ENCODE peak calls at places on chromosomes 6 and 20, in four cellular contexts. Y is HCT116, V is activated T-cell treated with anti-CD3 and anti-CD28 coated beads for 1 hour, K is NCI-H2081. C is an unnamed sample.

GRCh38 chr20:3115190-3116107 is 30.9 kb upstream of the AVP start:
- DNase-seq in V (no peak), K (peak), Y (peak), C (peak)

GRCh38 chr6:166235666-166236292 is 68.1 kb upstream of the TBXT start:
- DNase-seq in Y (no peak), K (no peak), V (no peak), C (no peak)

GRCh38 chr20:19934792-19935491 is 82.2 kb upstream of the NAA20 start:
- DNase-seq in V (no peak), Y (no peak), K (peak), C (no peak)

GRCh38 chr6:3782876-3783832 is 31.6 kb upstream of the PXDC1 start:
- DNase-seq in K (no peak), V (no peak), Y (no peak), C (no peak)

GRCh38 chr20:16978497-16978896 is 230.3 kb downstream of the OTOR start:
- DNase-seq in K (no peak), Y (no peak), V (no peak), C (no peak)

GRCh38 chr6:87820343-87820984 is 118.4 kb upstream of the AKIRIN2 start:
- DNase-seq in V (no peak), K (no peak), Y (no peak), C (no peak)

GRCh38 chr6:145727817-145728388 is 7.4 kb downstream of the EPM2A start:
- DNase-seq in K (no peak), Y (no peak), V (no peak), C (no peak)

GRCh38 chr20:57676517-57677322 is 33.1 kb downstream of the PMEPA1 start:
- DNase-seq in V (no peak), Y (no peak), K (no peak), C (no peak)

GRCh38 chr6:143160008-143160407 is 99.3 kb downstream of the AIG1 start:
- DNase-seq in V (no peak), Y (no peak), K (no peak), C (no peak)

GRCh38 chr20:12966468-12967085 is 42.2 kb upstream of the SPTLC3 start:
- DNase-seq in K (no peak), Y (no peak), V (no peak), C (peak)

GRCh38 chr6:39263299-39264037 is 34.2 kb upstream of the KCNK5 start:
- DNase-seq in K (no peak), Y (no peak), V (no peak), C (no peak)

GRCh38 chr6:99905209-99906106 is 88.6 kb downstream of the MCHR2 start:
- DNase-seq in Y (peak), K (peak), V (no peak), C (peak)

GRCh38 chr20:3166338-3166912 is 6.8 kb upstream of the FASTKD5 start:
- DNase-seq in K (no peak), Y (no peak), V (no peak), C (no peak)

GRCh38 chr6:110063864-110064263 is 85.8 kb downstream of the GPR6 start:
- DNase-seq in K (no peak), Y (no peak), V (no peak), C (no peak)

GRCh38 chr20:54167909-54168872 is 5.6 kb downstream of the CYP24A1 start:
- DNase-seq in V (no peak), K (no peak), Y (peak), C (no peak)

GRCh38 chr6:15017251-15017650 is 228.6 kb upstream of the JARID2 start:
- DNase-seq in K (no peak), V (no peak), Y (no peak), C (no peak)

GRCh38 chr20:37524859-37525708 is 2.6 kb downstream of the BLCAP start:
- DNase-seq in K (no peak), V (no peak), Y (no peak), C (no peak)

GRCh38 chr20:62548483-62548882 is 72.7 kb upstream of the GATA5 start:
- DNase-seq in V (no peak), Y (no peak), K (no peak), C (no peak)

GRCh38 chr20:22757424-22758189 is 173.2 kb upstream of the FOXA2 start:
- DNase-seq in K (no peak), Y (no peak), V (no peak), C (no peak)

GRCh38 chr6:6560909-6561308 is 27.6 kb upstream of the LY86 start:
- DNase-seq in V (no peak), K (no peak), Y (peak), C (peak)

GRCh38 chr20:63567382-63568169 is 6.5 kb downstream of the HELZ2 start:
- DNase-seq in V (no peak), K (no peak), Y (no peak), C (no peak)

GRCh38 chr6:89079611-89080213 is 839 bp upstream of the PNRC1 start:
- DNase-seq in V (peak), Y (no peak), K (no peak), C (peak)

GRCh38 chr6:1652842-1653241 is 43.1 kb downstream of the FOXC1 start:
- DNase-seq in V (no peak), Y (no peak), K (no peak), C (no peak)

GRCh38 chr6:31952890-31953289 is 5.9 kb downstream of the NELFE start:
- DNase-seq in K (no peak), Y (no peak), V (no peak), C (no peak)

GRCh38 chr6:136011475-136011874 is 160.0 kb downstream of the PDE7B start:
- DNase-seq in K (no peak), V (no peak), Y (no peak), C (no peak)

GRCh38 chr20:10603971-10604864 is 69.6 kb downstream of the JAG1 start:
- DNase-seq in V (no peak), K (no peak), Y (peak), C (peak)

GRCh38 chr6:108592371-108593337 is 31.9 kb downstream of the FOXO3 start:
- DNase-seq in Y (no peak), V (peak), K (no peak), C (no peak)